ENCODE peak calls at places on chromosomes 7 and 10, in ten cellular contexts. X is PC-9, G is SK-N-SH, O is GM23248, R is OCI-LY7, Y is hepatocyte, K is HCT116, D is Karpas-422, E is PC-3, S is GM23338. T is an unnamed sample.
A peak's percentile ranks its signal among the peaks of the same experiment; 100 is the strongest.

GRCh38 chr10:23994459-23995046 is 214.4 kb upstream of the KIAA1217 start:
- DNase-seq in O (peak; percentile 66), D (peak; percentile 76), R (peak; percentile 34), X (no peak), E (peak; percentile 69), S (peak; percentile 79), G (peak; percentile 52), Y (peak; percentile 83), K (peak; percentile 8), T (peak; percentile 51)

GRCh38 chr7:158520825-158521224 is 66.8 kb downstream of the PTPRN2 start:
- DNase-seq in O (no peak), E (no peak), G (no peak), X (no peak), K (no peak), R (no peak), S (no peak), D (no peak), Y (no peak), T (no peak)

GRCh38 chr10:101041252-101041761 is 10.3 kb downstream of the SFXN3 start:
- DNase-seq in O (peak; percentile 92), G (peak; percentile 83), X (peak; percentile 55), E (peak; percentile 74), D (peak; percentile 93), K (peak; percentile 85), Y (peak; percentile 92), S (peak; percentile 90), R (peak; percentile 85), T (peak; percentile 78)

GRCh38 chr10:67487199-67487598 is 208.8 kb downstream of the CTNNA3 start:
- DNase-seq in S (no peak), E (peak; percentile 35), Y (no peak), K (no peak), D (no peak), O (no peak), X (no peak), R (no peak), G (no peak), T (no peak)

GRCh38 chr7:65962033-65962432 is 20.0 kb downstream of the GUSB start:
- DNase-seq in S (no peak), O (no peak), X (no peak), G (no peak), Y (no peak), R (no peak), K (no peak), E (no peak), D (no peak), T (no peak)

GRCh38 chr10:130835068-130835467 is 476.5 kb downstream of the TCERG1L start:
- DNase-seq in S (no peak), D (no peak), G (no peak), K (no peak), E (no peak), Y (no peak), R (no peak), X (no peak), O (no peak), T (no peak)

GRCh38 chr7:75658369-75658768 is 80.4 kb downstream of the HIP1 start:
- DNase-seq in X (no peak), K (no peak), E (no peak), G (no peak), Y (no peak), S (no peak), R (no peak), D (no peak), O (no peak), T (no peak)

GRCh38 chr10:17669185-17669872 is 25.4 kb downstream of the STAM start:
- DNase-seq in Y (no peak), X (no peak), O (no peak), S (no peak), R (no peak), K (no peak), D (no peak), E (no peak), G (no peak), T (no peak)

GRCh38 chr10:45557275-45557905 is 115.2 kb downstream of the ZFAND4 start:
- DNase-seq in X (no peak), Y (no peak), O (no peak), D (peak; percentile 52), K (no peak), S (peak; percentile 65), E (no peak), G (no peak), R (peak; percentile 63), T (peak; percentile 28)

GRCh38 chr10:18658301-18658991 is 785 bp upstream of the ARL5B start:
- DNase-seq in G (no peak), O (peak; percentile 79), R (peak; percentile 27), K (no peak), X (no peak), E (no peak), S (no peak), Y (peak; percentile 40), D (peak; percentile 57), T (peak; percentile 39)

GRCh38 chr10:11877506-11877905 is 54.4 kb downstream of the PROSER2 start:
- DNase-seq in E (no peak), R (no peak), K (no peak), S (no peak), G (no peak), Y (no peak), X (no peak), O (no peak), D (no peak), T (no peak)

GRCh38 chr7:13262929-13263530 is 575.6 kb downstream of the ARL4A start:
- DNase-seq in R (peak; percentile 26), S (peak; percentile 51), D (peak; percentile 79), G (peak; percentile 5), X (no peak), Y (peak; percentile 57), O (peak; percentile 63), E (peak; percentile 74), K (peak; percentile 26), T (peak; percentile 54)

GRCh38 chr10:101299211-101299610 is 54.8 kb upstream of the BTRC start:
- DNase-seq in D (no peak), E (no peak), X (no peak), G (no peak), O (no peak), K (no peak), R (no peak), Y (no peak), S (no peak), T (no peak)

GRCh38 chr10:93436577-93436976 is 45.6 kb downstream of the MYOF start:
- DNase-seq in E (peak; percentile 76), Y (peak; percentile 77), S (peak; percentile 20), O (peak; percentile 97), R (no peak), K (no peak), G (no peak), X (peak; percentile 75), D (no peak), T (no peak)

GRCh38 chr10:60827791-60828488 is 49.7 kb downstream of the CDK1 start:
- DNase-seq in X (no peak), D (no peak), Y (no peak), K (no peak), E (peak; percentile 66), G (no peak), O (peak; percentile 68), R (no peak), S (peak; percentile 18), T (no peak)
- H3K4me2 ChIP-seq in X (no peak overlapping the region), D (no peak overlapping the region), Y (no peak overlapping the region), K (no peak overlapping the region), E (peak overlapping the region; percentile 1), G (peak overlapping the region; percentile 72), O (peak overlapping the region; percentile 65), R (no peak overlapping the region), S (peak overlapping the region; percentile 12), T (no peak overlapping the region)

DNA sequence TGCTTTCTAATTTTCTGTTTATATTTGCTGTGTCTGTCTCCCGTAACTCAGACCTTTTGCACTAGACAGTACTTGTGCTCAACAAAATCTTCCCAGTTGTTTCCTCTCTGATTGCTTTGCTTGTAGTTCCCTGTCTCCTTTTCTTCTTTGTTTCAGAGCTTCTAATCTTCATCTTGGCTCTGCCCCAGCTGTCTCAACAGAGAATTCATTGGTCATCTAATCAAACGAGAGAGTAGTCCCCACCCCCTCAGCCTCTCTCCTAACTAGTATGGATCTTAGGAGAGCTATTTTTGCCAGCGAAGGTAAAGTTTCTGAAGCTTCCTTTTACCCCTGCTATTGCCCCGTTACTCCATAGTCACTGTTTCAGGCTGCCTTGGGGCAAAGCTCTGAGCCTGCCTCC is 32.8 kb downstream of the SLC26A4 start:
- DNase-seq in G (no peak), O (no peak), S (no peak), D (no peak), X (no peak), R (no peak), K (no peak), Y (no peak), E (no peak), T (no peak)
- H3K9me2 ChIP-seq in G (no peaks in the 10 kb centered on the region), O (no peaks in the 10 kb centered on the region), S (no peaks in the 10 kb centered on the region), D (no peaks in the 10 kb centered on the region), X (no peaks in the 10 kb centered on the region), R (no peaks in the 10 kb centered on the region), K (no peaks in the 10 kb centered on the region), Y (no peaks in the 10 kb centered on the region), E (no peaks in the 10 kb centered on the region), T (no peaks in the 10 kb centered on the region)

GRCh38 chr7:135152447-135152846 is 4.6 kb downstream of the TMEM140 start:
- DNase-seq in R (no peak), X (no peak), G (no peak), K (no peak), Y (no peak), D (no peak), S (no peak), O (no peak), E (no peak), T (no peak)

GRCh38 chr7:135147899-135148721 is at the start of gene TMEM140:
- DNase-seq in G (no peak), D (peak; percentile 54), R (peak; percentile 31), E (peak; percentile 75), X (peak; percentile 77), S (no peak), O (peak; percentile 70), K (no peak), Y (peak; percentile 76), T (peak; percentile 96)

GRCh38 chr7:135151162-135151932 is 3.5 kb downstream of the TMEM140 start:
- DNase-seq in S (no peak), D (no peak), R (no peak), G (no peak), X (no peak), Y (no peak), E (no peak), K (no peak), O (no peak), T (no peak)

GRCh38 chr7:135147341-135147898 is 452 bp upstream of the TMEM140 start:
- DNase-seq in E (no peak), G (no peak), D (no peak), S (no peak), X (no peak), R (no peak), K (no peak), O (peak; percentile 46), Y (peak; percentile 29), T (peak; percentile 82)

GRCh38 chr7:135150072-135150782 is 2.4 kb downstream of the TMEM140 start:
- DNase-seq in X (no peak), S (no peak), O (no peak), D (no peak), E (no peak), R (no peak), Y (no peak), G (no peak), K (no peak), T (no peak)
- H3K4me2 ChIP-seq in X (no peak overlapping the region), S (no peak overlapping the region), O (no peak overlapping the region), D (no peak overlapping the region), E (no peak overlapping the region), R (no peak overlapping the region), Y (peak overlapping the region; percentile 76), G (no peak overlapping the region), K (no peak overlapping the region), T (peak overlapping the region; percentile 84)

DNA sequence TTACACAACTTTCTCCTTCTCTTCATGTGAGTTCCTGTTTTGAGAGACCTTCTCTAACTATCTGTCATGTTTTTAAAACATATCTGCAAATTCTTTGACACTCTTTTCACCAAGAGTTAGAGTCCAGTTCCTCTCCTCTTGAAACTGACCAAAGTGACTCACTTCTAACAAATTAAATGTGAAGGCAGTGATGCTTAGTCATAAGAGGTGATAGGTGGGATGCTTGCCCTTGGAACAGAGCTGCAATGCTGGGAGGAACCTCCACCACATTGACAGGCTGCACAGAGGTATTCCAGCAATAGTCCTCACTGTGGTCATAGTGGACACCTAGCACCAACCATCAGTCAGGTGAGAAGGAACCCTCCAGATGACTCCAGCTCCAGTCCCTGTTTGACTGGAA is 25.4 kb downstream of the ZSCAN25 start:
- DNase-seq in E (no peak), S (no peak), Y (no peak), X (peak; percentile 53), G (no peak), R (no peak), D (no peak), K (no peak), O (peak; percentile 32), T (no peak)
- H3K9me2 ChIP-seq in E (no peaks in the 10 kb centered on the region), S (peaks cover 7% of the 10 kb centered on the region), Y (no peaks in the 10 kb centered on the region), X (no peaks in the 10 kb centered on the region), G (no peaks in the 10 kb centered on the region), R (no peaks in the 10 kb centered on the region), D (no peaks in the 10 kb centered on the region), K (no peaks in the 10 kb centered on the region), O (no peaks in the 10 kb centered on the region), T (no peaks in the 10 kb centered on the region)